ENCODE peak calls at places on chromosome 3, in seven cellular contexts. One of them, this sample, is unnamed. For H3K4me1, the result is how much of the 10 kb centered on the place peaks cover.

GRCh38 chr3:126911162-126912026 is 71.5 kb upstream of the PLXNA1 start:
- DNase-seq in PC-3: peak
- DNase-seq in spleen: peak
- DNase-seq in uterus: no peak
- DNase-seq in psoas muscle: peak
- DNase-seq in left lung: no peak
- DNase-seq in SK-N-SH: no peak
- DNase-seq in this sample: peak

GRCh38 chr3:102053375-102053989 is 204.2 kb downstream of the NFKBIZ start:
- DNase-seq in PC-3: peak
- DNase-seq in spleen: no peak
- DNase-seq in uterus: no peak
- DNase-seq in psoas muscle: no peak
- DNase-seq in left lung: no peak
- DNase-seq in SK-N-SH: no peak
- DNase-seq in this sample: no peak

GRCh38 chr3:49222002-49222401 is 50.6 kb downstream of the KLHDC8B start:
- DNase-seq in PC-3: peak
- DNase-seq in spleen: no peak
- DNase-seq in uterus: no peak
- DNase-seq in psoas muscle: no peak
- DNase-seq in left lung: no peak
- DNase-seq in SK-N-SH: no peak
- DNase-seq in this sample: no peak

GRCh38 chr3:184560992-184561328 is 625 bp upstream of the EPHB3 start:
- DNase-seq in PC-3: peak
- DNase-seq in spleen: no peak
- DNase-seq in uterus: no peak
- DNase-seq in psoas muscle: no peak
- DNase-seq in left lung: peak
- DNase-seq in SK-N-SH: no peak
- DNase-seq in this sample: no peak

GRCh38 chr3:23743141-23743784 is 62.5 kb upstream of the UBE2E1 start:
- DNase-seq in PC-3: peak
- DNase-seq in spleen: no peak
- DNase-seq in uterus: no peak
- DNase-seq in psoas muscle: no peak
- DNase-seq in left lung: no peak
- DNase-seq in SK-N-SH: no peak
- DNase-seq in this sample: no peak

GRCh38 chr3:4720316-4721075 is 227.3 kb downstream of the ITPR1 start:
- DNase-seq in PC-3: peak
- DNase-seq in spleen: no peak
- DNase-seq in uterus: peak
- DNase-seq in psoas muscle: peak
- DNase-seq in left lung: no peak
- DNase-seq in SK-N-SH: no peak
- DNase-seq in this sample: peak

GRCh38 chr3:103510760-103511159 is 1075.9 kb downstream of the ZPLD1 start:
- DNase-seq in PC-3: no peak
- DNase-seq in spleen: no peak
- DNase-seq in uterus: no peak
- DNase-seq in psoas muscle: no peak
- DNase-seq in left lung: no peak
- DNase-seq in SK-N-SH: no peak
- DNase-seq in this sample: no peak

GRCh38 chr3:48086736-48087470 is 70.7 kb upstream of the MAP4 start:
- DNase-seq in PC-3: peak
- DNase-seq in spleen: no peak
- DNase-seq in uterus: no peak
- DNase-seq in psoas muscle: no peak
- DNase-seq in left lung: no peak
- DNase-seq in SK-N-SH: no peak
- DNase-seq in this sample: no peak

GRCh38 chr3:126816956-126817777 is 113.1 kb downstream of the CHCHD6 start:
- DNase-seq in PC-3: no peak
- DNase-seq in spleen: no peak
- DNase-seq in uterus: no peak
- DNase-seq in psoas muscle: no peak
- DNase-seq in left lung: no peak
- DNase-seq in SK-N-SH: no peak
- DNase-seq in this sample: peak

GRCh38 chr3:27594096-27594690 is 110.0 kb upstream of the SLC4A7 start:
- DNase-seq in PC-3: no peak
- DNase-seq in spleen: no peak
- DNase-seq in uterus: no peak
- DNase-seq in psoas muscle: no peak
- DNase-seq in left lung: no peak
- DNase-seq in SK-N-SH: no peak
- DNase-seq in this sample: no peak

GRCh38 chr3:193548406-193548805 is 6.3 kb downstream of the ATP13A4 start:
- DNase-seq in PC-3: no peak
- DNase-seq in spleen: no peak
- DNase-seq in uterus: no peak
- DNase-seq in psoas muscle: no peak
- DNase-seq in left lung: no peak
- DNase-seq in SK-N-SH: no peak
- DNase-seq in this sample: no peak

GRCh38 chr3:193544289-193544688 is 10.4 kb downstream of the ATP13A4 start:
- DNase-seq in PC-3: no peak
- DNase-seq in spleen: no peak
- DNase-seq in uterus: no peak
- DNase-seq in psoas muscle: no peak
- DNase-seq in left lung: no peak
- DNase-seq in SK-N-SH: no peak
- DNase-seq in this sample: no peak

GRCh38 chr3:193546129-193546528 is 8.6 kb downstream of the ATP13A4 start:
- DNase-seq in PC-3: no peak
- DNase-seq in spleen: no peak
- DNase-seq in uterus: no peak
- DNase-seq in psoas muscle: no peak
- DNase-seq in left lung: no peak
- DNase-seq in SK-N-SH: no peak
- DNase-seq in this sample: no peak

DNA sequence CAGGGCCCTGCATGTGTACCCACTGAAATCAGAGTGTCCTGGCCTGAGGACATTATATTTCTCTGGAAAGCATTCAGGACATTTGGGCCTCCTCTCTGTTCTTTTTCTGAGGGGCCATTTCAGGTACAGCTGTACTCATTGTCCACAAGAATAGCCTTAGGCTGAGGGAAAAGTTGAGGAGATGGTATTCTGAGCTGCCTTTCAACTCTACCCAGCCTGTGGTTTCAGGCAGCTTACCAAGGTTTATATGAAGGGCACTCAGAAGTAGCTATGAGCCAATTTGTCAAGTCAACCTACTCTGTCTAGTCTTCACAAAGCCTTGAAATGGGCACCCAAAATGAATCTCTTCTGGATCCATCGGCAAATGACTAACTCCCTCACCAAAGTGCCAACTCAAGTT is 9.4 kb downstream of the ATP13A4 start:
- DNase-seq in PC-3: no peak
- DNase-seq in spleen: no peak
- DNase-seq in uterus: no peak
- DNase-seq in psoas muscle: no peak
- DNase-seq in left lung: no peak
- DNase-seq in SK-N-SH: no peak
- DNase-seq in this sample: no peak
- H3K27ac ChIP-seq in PC-3: no peak
- H3K27ac ChIP-seq in spleen: no peak
- H3K27ac ChIP-seq in uterus: no peak
- H3K27ac ChIP-seq in psoas muscle: no peak
- H3K27ac ChIP-seq in left lung: no peak
- H3K27ac ChIP-seq in SK-N-SH: no peak
- H3K27ac ChIP-seq in this sample: no peak

GRCh38 chr3:74353039-74353438 is 261.4 kb downstream of the CNTN3 start:
- DNase-seq in PC-3: no peak
- DNase-seq in spleen: no peak
- DNase-seq in uterus: no peak
- DNase-seq in psoas muscle: no peak
- DNase-seq in left lung: no peak
- DNase-seq in SK-N-SH: peak
- DNase-seq in this sample: no peak
- TF ChIP-seq CTCF in PC-3: no peak
- TF ChIP-seq CTCF in spleen: no peak
- TF ChIP-seq CTCF in uterus: no peak
- TF ChIP-seq CTCF in psoas muscle: no peak
- TF ChIP-seq CTCF in left lung: no peak
- TF ChIP-seq CTCF in SK-N-SH: peak
- TF ChIP-seq CTCF in this sample: no peak

GRCh38 chr3:146161725-146162047 is 702 bp upstream of the PLOD2 start:
- DNase-seq in PC-3: peak
- DNase-seq in spleen: no peak
- DNase-seq in uterus: peak
- DNase-seq in psoas muscle: no peak
- DNase-seq in left lung: peak
- DNase-seq in SK-N-SH: no peak
- DNase-seq in this sample: peak
- H3K4me1 ChIP-seq in PC-3: half or more
- H3K4me1 ChIP-seq in spleen: under half
- H3K4me1 ChIP-seq in uterus: under half
- H3K4me1 ChIP-seq in psoas muscle: under half
- H3K4me1 ChIP-seq in left lung: under half
- H3K4me1 ChIP-seq in SK-N-SH: under half
- H3K4me1 ChIP-seq in this sample: half or more

GRCh38 chr3:38003817-38004414 is 13.3 kb downstream of the VILL start:
- DNase-seq in PC-3: no peak
- DNase-seq in spleen: peak
- DNase-seq in uterus: no peak
- DNase-seq in psoas muscle: no peak
- DNase-seq in left lung: no peak
- DNase-seq in SK-N-SH: no peak
- DNase-seq in this sample: peak
- H3K27ac ChIP-seq in PC-3: peak
- H3K27ac ChIP-seq in spleen: no peak
- H3K27ac ChIP-seq in uterus: peak
- H3K27ac ChIP-seq in psoas muscle: no peak
- H3K27ac ChIP-seq in left lung: no peak
- H3K27ac ChIP-seq in SK-N-SH: no peak
- H3K27ac ChIP-seq in this sample: peak

GRCh38 chr3:46976326-46977190 is at the start of gene CCDC12:
- DNase-seq in PC-3: peak
- DNase-seq in spleen: peak
- DNase-seq in uterus: peak
- DNase-seq in psoas muscle: peak
- DNase-seq in left lung: peak
- DNase-seq in SK-N-SH: peak
- DNase-seq in this sample: peak

GRCh38 chr3:46977811-46978195 is 1.3 kb upstream of the CCDC12 start:
- DNase-seq in PC-3: no peak
- DNase-seq in spleen: peak
- DNase-seq in uterus: no peak
- DNase-seq in psoas muscle: no peak
- DNase-seq in left lung: no peak
- DNase-seq in SK-N-SH: no peak
- DNase-seq in this sample: no peak

GRCh38 chr3:46979958-46980497 is 562 bp downstream of the NBEAL2 start:
- DNase-seq in PC-3: no peak
- DNase-seq in spleen: peak
- DNase-seq in uterus: peak
- DNase-seq in psoas muscle: peak
- DNase-seq in left lung: no peak
- DNase-seq in SK-N-SH: no peak
- DNase-seq in this sample: peak

GRCh38 chr3:46978381-46978780 is 1.1 kb upstream of the NBEAL2 start:
- DNase-seq in PC-3: no peak
- DNase-seq in spleen: peak
- DNase-seq in uterus: no peak
- DNase-seq in psoas muscle: no peak
- DNase-seq in left lung: no peak
- DNase-seq in SK-N-SH: no peak
- DNase-seq in this sample: peak

DNA sequence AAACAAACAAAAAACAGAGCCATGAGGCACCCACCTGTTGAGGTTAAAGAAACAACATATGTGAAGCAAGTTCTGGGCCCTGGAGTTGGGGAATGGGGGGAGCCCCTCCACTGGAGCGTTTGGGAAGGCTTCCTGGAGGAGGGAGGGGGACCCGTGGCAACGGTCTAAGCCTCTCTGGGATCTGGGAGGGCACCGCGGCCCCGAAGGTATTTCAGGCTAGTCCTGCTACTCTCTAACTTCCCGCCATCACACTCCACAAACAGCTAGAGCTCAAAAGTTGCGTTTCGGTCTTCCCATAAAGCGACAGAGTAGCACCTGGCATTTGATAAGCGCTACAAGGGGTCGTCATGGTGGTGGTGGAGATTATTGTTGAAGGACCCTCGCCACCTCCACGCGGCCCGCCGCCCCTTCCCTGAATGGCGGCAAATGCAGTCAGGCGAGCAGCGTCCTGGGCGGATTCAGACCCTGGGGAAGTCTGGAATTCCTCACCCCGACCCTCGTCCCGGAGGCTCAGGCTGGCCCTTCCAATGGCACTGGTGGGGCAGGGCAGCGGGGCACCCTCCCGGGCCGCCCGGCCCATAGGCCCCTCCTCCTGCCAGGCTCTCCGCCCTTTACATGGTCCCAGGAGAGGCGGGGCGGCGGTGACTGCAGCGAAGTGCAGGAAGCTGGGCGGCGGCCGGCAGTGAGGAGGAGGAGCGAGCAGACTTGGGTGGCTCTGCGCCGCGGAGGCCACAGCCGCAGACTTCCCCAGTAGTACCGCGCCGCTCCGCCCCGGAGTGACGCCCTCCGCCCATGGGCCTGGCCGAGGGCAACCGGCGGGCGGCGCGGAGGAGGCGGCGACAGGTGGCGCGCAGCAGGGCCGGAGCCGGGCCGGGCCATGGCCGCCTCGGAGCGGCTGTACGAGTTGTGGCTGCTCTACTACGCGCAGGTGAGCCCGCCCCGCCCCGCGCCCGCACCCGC is at the start of gene NBEAL2:
- DNase-seq in PC-3: peak
- DNase-seq in spleen: peak
- DNase-seq in uterus: peak
- DNase-seq in psoas muscle: peak
- DNase-seq in left lung: peak
- DNase-seq in SK-N-SH: peak
- DNase-seq in this sample: peak
- TF ChIP-seq CTCF in PC-3: no peak
- TF ChIP-seq CTCF in spleen: peak
- TF ChIP-seq CTCF in uterus: peak
- TF ChIP-seq CTCF in psoas muscle: no peak
- TF ChIP-seq CTCF in left lung: no peak
- TF ChIP-seq CTCF in SK-N-SH: no peak
- TF ChIP-seq CTCF in this sample: peak

GRCh38 chr3:62832569-62832968 is 42.6 kb downstream of the CADPS start:
- DNase-seq in PC-3: no peak
- DNase-seq in spleen: no peak
- DNase-seq in uterus: no peak
- DNase-seq in psoas muscle: no peak
- DNase-seq in left lung: no peak
- DNase-seq in SK-N-SH: no peak
- DNase-seq in this sample: no peak
- H3K4me1 ChIP-seq in PC-3: under half
- H3K4me1 ChIP-seq in spleen: under half
- H3K4me1 ChIP-seq in uterus: under half
- H3K4me1 ChIP-seq in psoas muscle: under half
- H3K4me1 ChIP-seq in left lung: under half
- H3K4me1 ChIP-seq in SK-N-SH: under half
- H3K4me1 ChIP-seq in this sample: under half

DNA sequence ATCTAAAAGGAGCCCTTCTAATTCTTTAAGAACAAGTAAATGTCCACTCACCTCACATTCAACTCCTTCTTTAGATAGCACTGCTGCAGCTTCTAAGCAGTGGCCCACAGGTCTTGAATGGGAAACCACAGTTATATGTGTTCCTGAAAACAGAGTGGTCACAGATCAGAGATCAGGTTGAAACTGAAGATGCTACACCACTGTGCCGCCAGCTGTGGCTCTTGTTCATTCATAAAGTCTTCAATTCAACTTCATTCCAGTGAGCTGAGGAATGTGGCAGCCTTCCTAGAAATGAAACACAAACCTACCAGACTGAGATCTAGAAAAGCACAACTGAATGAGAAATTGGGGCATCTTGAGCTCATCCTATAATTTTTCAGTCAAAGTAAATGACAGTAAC is 4.0 kb downstream of the PDHB start:
- DNase-seq in PC-3: no peak
- DNase-seq in spleen: no peak
- DNase-seq in uterus: no peak
- DNase-seq in psoas muscle: no peak
- DNase-seq in left lung: no peak
- DNase-seq in SK-N-SH: no peak
- DNase-seq in this sample: no peak
- H3K27ac ChIP-seq in PC-3: no peak
- H3K27ac ChIP-seq in spleen: no peak
- H3K27ac ChIP-seq in uterus: no peak
- H3K27ac ChIP-seq in psoas muscle: no peak
- H3K27ac ChIP-seq in left lung: no peak
- H3K27ac ChIP-seq in SK-N-SH: no peak
- H3K27ac ChIP-seq in this sample: no peak